ENCODE peak calls at places on chromosomes 5 and 9, in six cellular contexts. H is ascending aorta, N is kidney, C is GM23338, B is A549, R is body of pancreas. G is an unnamed sample.

GRCh38 chr9:95727947-95728546 is 147.4 kb upstream of the ERCC6L2 start:
- DNase-seq in H (no peak), N (no peak), C (no peak), R (no peak), B (no peak), G (no peak)

GRCh38 chr5:78594946-78595921 is 53.3 kb downstream of the LHFPL2 start:
- DNase-seq in C (no peak), H (peak; percentile 84), B (peak; percentile 96), R (peak; percentile 73), N (no peak), G (no peak)

GRCh38 chr9:27125936-27126335 is 16.9 kb downstream of the TEK start:
- DNase-seq in N (no peak), B (no peak), H (no peak), C (no peak), R (no peak), G (no peak)

GRCh38 chr5:29972597-29972996 is 1220.9 kb upstream of the CDH6 start:
- DNase-seq in R (no peak), N (no peak), B (no peak), C (no peak), H (no peak), G (no peak)

GRCh38 chr5:65037845-65038815 is 269.4 kb downstream of the CWC27 start:
- DNase-seq in N (no peak), B (peak; percentile 62), H (peak; percentile 67), R (peak; percentile 22), C (peak; percentile 93), G (peak; percentile 42)

GRCh38 chr9:133707065-133707760 is 30.9 kb downstream of the SARDH start:
- DNase-seq in C (no peak), N (peak; percentile 88), R (peak; percentile 33), H (no peak), B (no peak), G (peak; percentile 85)

GRCh38 chr5:87015908-87016307 is 251.8 kb upstream of the RASA1 start:
- DNase-seq in R (no peak), B (no peak), H (no peak), C (no peak), N (no peak), G (no peak)

GRCh38 chr9:14466429-14466818 is 152.5 kb upstream of the NFIB start:
- DNase-seq in N (no peak), H (no peak), C (peak; percentile 11), R (no peak), B (no peak), G (no peak)

GRCh38 chr5:133870661-133871060 is 97.8 kb downstream of the C5orf15 start:
- DNase-seq in N (no peak), B (no peak), R (no peak), H (no peak), C (no peak), G (peak; percentile 84)

GRCh38 chr5:130164966-130165365 is 260.7 kb downstream of the CHSY3 start:
- DNase-seq in R (no peak), B (peak; percentile 10), H (no peak), C (no peak), N (no peak), G (no peak)

GRCh38 chr5:160837749-160838593 is 14.0 kb downstream of the ATP10B start:
- DNase-seq in B (no peak), C (no peak), N (no peak), H (no peak), R (no peak), G (no peak)

GRCh38 chr5:61023131-61023530 is 78.1 kb downstream of the NDUFAF2 start:
- DNase-seq in R (no peak), B (no peak), N (no peak), C (no peak), H (no peak), G (no peak)

GRCh38 chr9:127450170-127450830 is 906 bp downstream of the RPL12 start:
- DNase-seq in B (peak; percentile 27), N (peak; percentile 61), C (no peak), H (no peak), R (no peak), G (peak; percentile 51)

GRCh38 chr9:136532799-136533774 is 12.8 kb downstream of the NOTCH1 start:
- DNase-seq in H (no peak), B (no peak), N (no peak), R (no peak), C (no peak), G (no peak)

GRCh38 chr5:17343675-17344074 is 126.2 kb downstream of the BASP1 start:
- DNase-seq in C (no peak), H (no peak), R (no peak), N (no peak), B (peak; percentile 92), G (peak; percentile 69)

GRCh38 chr9:70963554-70963953 is 157.9 kb downstream of the TRPM3 start:
- DNase-seq in R (no peak), B (no peak), H (no peak), C (no peak), N (no peak), G (no peak)

GRCh38 chr9:4742246-4742645 is 1.2 kb upstream of the AK3 start:
- DNase-seq in R (no peak), H (no peak), B (no peak), N (no peak), C (no peak), G (no peak)

GRCh38 chr9:123392802-123393201 is 36.8 kb downstream of the CRB2 start:
- DNase-seq in B (no peak), H (no peak), C (no peak), N (no peak), R (no peak), G (no peak)

GRCh38 chr5:179376701-179377420 is 31.6 kb upstream of the ADAMTS2 start:
- DNase-seq in C (no peak), H (no peak), R (no peak), B (no peak), N (peak; percentile 69), G (no peak)

DNA sequence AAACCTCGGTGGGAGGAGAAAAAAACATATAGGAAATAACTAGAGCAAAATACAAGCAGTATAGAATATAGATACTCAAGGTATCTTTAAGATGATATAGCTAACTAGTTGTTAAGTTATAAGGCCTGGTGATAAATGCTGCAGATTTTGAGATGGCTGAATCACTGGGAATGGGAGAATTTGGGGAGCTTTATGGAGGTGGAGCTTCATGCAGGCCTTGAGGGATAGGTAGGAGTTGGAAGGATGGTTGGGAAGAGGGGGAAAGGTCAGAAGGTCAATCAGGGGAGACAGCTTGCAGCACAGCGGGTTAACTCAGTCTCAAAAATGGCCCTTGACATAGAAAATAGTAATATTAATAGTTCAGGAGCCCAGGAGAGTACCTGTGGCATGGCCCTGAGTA is 34.8 kb downstream of the RAI14 start:
- DNase-seq in H (no peak), N (no peak), B (no peak), C (no peak), R (no peak), G (no peak)
- H3K27ac ChIP-seq in H (peak overlapping the region; percentile 24), N (no peak overlapping the region), B (no peak overlapping the region), C (peak overlapping the region; percentile 53), R (no peak overlapping the region), G (no peak overlapping the region)

DNA sequence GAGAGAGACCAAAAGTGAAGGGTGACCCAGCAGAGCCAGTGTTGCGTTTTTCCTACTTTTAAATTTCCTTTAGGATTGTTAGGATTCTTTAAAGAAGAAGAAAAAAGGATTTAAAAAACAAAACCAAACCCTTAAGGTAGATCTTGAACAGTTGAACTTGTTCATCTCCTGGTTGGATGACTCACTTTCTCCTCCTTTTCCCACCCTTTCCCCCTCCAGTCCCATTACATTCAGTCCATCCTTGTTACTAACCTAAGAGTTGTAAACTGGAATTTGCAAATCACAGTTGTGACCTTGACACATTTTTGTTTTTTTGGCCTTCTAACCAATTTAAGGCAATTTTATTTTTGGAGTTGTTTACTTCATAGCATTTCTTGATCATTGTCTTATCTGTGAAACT is 289.2 kb downstream of the ARHGAP26 start:
- DNase-seq in C (no peak), H (no peak), B (no peak), R (no peak), N (no peak), G (no peak)
- H3K4me1 ChIP-seq in C (peaks cover 7% of the 10 kb centered on the region), H (peaks cover 29% of the 10 kb centered on the region), B (peaks cover 45% of the 10 kb centered on the region), R (peaks cover 2% of the 10 kb centered on the region), N (peaks cover 16% of the 10 kb centered on the region), G (peaks cover 53% of the 10 kb centered on the region)

GRCh38 chr5:3911111-3911510 is 315.5 kb downstream of the IRX1 start:
- DNase-seq in N (no peak), R (no peak), B (no peak), C (no peak), H (no peak), G (no peak)
- TF ChIP-seq CTCF in N (no peak), R (no peak), B (no peak), C (no peak), H (no peak), G (no peak)

DNA sequence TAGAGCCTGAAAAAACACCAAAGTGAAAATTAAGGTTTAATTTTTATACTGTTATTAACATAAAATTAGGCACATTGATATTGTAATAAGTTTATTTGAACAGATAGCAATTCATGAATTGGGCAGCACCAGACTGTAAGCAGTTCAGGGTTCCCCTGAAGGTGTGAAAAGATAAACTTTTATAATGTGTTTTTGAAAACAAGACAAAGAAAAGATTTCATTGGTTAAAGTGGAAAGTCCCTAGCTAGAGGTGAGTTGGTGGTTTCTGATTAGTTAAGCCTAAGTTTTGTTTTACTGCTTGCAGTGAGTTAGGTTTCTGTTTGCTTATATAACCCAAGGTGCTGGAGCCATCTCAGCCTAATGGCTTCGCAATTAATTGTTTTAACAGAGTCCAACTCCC is 96.5 kb upstream of the RPS23 start:
- DNase-seq in H (no peak), R (no peak), C (no peak), B (no peak), N (no peak), G (no peak)
- H3K27ac ChIP-seq in H (no peak overlapping the region), R (no peak overlapping the region), C (no peak overlapping the region), B (no peak overlapping the region), N (no peak overlapping the region), G (no peak overlapping the region)

GRCh38 chr5:7397005-7397546 is 1.1 kb downstream of the ADCY2 start:
- DNase-seq in H (no peak), R (no peak), C (no peak), B (no peak), N (no peak), G (peak; percentile 35)
- H3K4me1 ChIP-seq in H (peaks cover 3% of the 10 kb centered on the region), R (peaks cover 16% of the 10 kb centered on the region), C (peaks cover 58% of the 10 kb centered on the region), B (no peaks in the 10 kb centered on the region), N (peaks cover 3% of the 10 kb centered on the region), G (no peaks in the 10 kb centered on the region)

DNA sequence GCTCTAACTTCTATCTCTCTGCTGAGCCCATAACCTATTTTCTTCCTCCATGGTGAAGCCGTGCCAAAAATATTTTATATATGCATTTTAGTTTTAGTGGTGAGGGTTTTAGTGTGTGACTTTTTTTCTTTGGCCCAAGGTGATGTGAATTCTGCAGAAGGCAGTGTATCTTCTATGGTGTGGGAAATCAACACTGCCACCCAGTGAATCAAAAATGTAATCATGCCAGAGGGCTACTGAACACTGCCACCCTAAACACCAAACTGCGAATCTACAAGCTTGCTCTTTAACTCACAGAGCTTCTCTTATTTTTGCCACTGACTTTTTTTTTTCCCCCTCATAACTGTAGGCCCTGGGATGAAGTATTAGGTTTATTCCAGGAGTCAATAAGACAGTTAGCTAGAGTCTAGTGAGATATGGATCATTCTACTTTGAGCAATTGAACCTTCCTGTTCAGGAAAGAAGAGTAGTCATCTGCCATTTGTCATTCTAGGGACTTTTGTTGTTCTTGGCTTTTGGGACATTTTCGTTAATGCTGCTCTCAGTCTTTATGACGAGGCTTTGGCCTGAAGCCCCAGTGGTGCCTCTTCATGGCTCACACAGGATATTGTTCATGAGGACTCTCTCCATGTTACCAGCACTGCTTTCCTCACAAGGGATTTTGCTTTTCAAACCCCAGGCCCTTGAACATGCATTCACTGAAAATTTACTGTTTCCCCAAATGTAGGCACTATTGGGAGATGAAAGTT is 53.1 kb downstream of the C7 start:
- DNase-seq in R (no peak), C (no peak), H (no peak), N (no peak), B (no peak), G (no peak)
- TF ChIP-seq CTCF in R (no peak), C (no peak), H (no peak), N (no peak), B (no peak), G (peak; percentile 39)

G was measured in A673.